ENCODE peak calls at places on chromosomes 4 and X, in five cellular contexts. O is CD4-positive, alpha-beta memory T cell; B is ovary; T is OCI-LY7; N is GM23248. M is an unnamed sample.

GRCh38 chr4:189787216-189788031 is 153.2 kb upstream of the FRG1 start:
- DNase-seq in O (no peak), B (no peak), T (no peak), N (peak; percentile 45), M (no peak)

GRCh38 chrX:44432641-44433040 is 89.2 kb upstream of the EFHC2 start:
- DNase-seq in O (no peak), B (no peak), T (peak; percentile 16), N (peak; percentile 20), M (no peak)

GRCh38 chr4:61296115-61296514 is 96.0 kb downstream of the ADGRL3 start:
- DNase-seq in O (no peak), B (no peak), T (no peak), N (no peak), M (no peak)

GRCh38 chr4:135277116-135277979 is 1075.8 kb upstream of the PABPC4L start:
- DNase-seq in O (no peak), B (no peak), T (no peak), N (no peak), M (no peak)

GRCh38 chrX:67614006-67614405 is 70.2 kb downstream of the AR start:
- DNase-seq in O (no peak), B (no peak), T (no peak), N (no peak), M (no peak)

GRCh38 chr4:123471655-123472054 is 75.1 kb downstream of the SPRY1 start:
- DNase-seq in O (no peak), B (no peak), T (no peak), N (no peak), M (no peak)

GRCh38 chrX:83997781-83998180 is 136.8 kb downstream of the CYLC1 start:
- DNase-seq in O (no peak), B (no peak), T (no peak), N (no peak), M (no peak)

GRCh38 chr4:113094802-113095201 is 45.3 kb downstream of the ANK2 start:
- DNase-seq in O (no peak), B (no peak), T (peak; percentile 4), N (peak; percentile 61), M (no peak)

GRCh38 chr4:39427477-39428119 is 20.9 kb downstream of the KLB start:
- DNase-seq in O (no peak), B (no peak), T (no peak), N (no peak), M (no peak)

GRCh38 chrX:21770631-21771321 is 12.9 kb upstream of the SMPX start:
- DNase-seq in O (no peak), B (no peak), T (no peak), N (no peak), M (no peak)

GRCh38 chrX:10164879-10165278 is 8.1 kb downstream of the CLCN4 start:
- DNase-seq in O (no peak), B (no peak), T (no peak), N (no peak), M (no peak)

GRCh38 chr4:80104927-80105326 is 31.9 kb upstream of the ANTXR2 start:
- DNase-seq in O (no peak), B (no peak), T (no peak), N (no peak), M (no peak)

GRCh38 chr4:92678292-92678691 is 374.5 kb downstream of the GRID2 start:
- DNase-seq in O (no peak), B (no peak), T (no peak), N (no peak), M (no peak)

GRCh38 chr4:47662975-47663374 is 174.9 kb downstream of the CORIN start:
- DNase-seq in O (no peak), B (no peak), T (peak; percentile 43), N (peak; percentile 42), M (no peak)

GRCh38 chrX:65601530-65602281 is 65.7 kb upstream of the MSN start:
- DNase-seq in O (peak; percentile 62), B (peak; percentile 79), T (peak; percentile 11), N (peak; percentile 86), M (peak; percentile 51)

GRCh38 chr4:14726441-14727405 is 275.6 kb upstream of the CPEB2 start:
- DNase-seq in O (no peak), B (no peak), T (no peak), N (peak; percentile 1), M (no peak)

GRCh38 chrX:18617351-18617750 is 54.6 kb downstream of the RS1 start:
- DNase-seq in O (no peak), B (no peak), T (no peak), N (peak; percentile 47), M (no peak)

GRCh38 chr4:40143926-40144508 is 52.8 kb upstream of the RHOH start:
- DNase-seq in O (no peak), B (no peak), T (no peak), N (no peak), M (no peak)

GRCh38 chr4:2085496-2085901 is 26.4 kb downstream of the NAT8L start:
- DNase-seq in O (no peak), B (peak; percentile 4), T (no peak), N (no peak), M (no peak)

GRCh38 chr4:126899382-126899801 is 733.4 kb upstream of the INTU start:
- DNase-seq in O (no peak), B (no peak), T (no peak), N (peak; percentile 87), M (no peak)

GRCh38 chr4:123415977-123416376 is 19.4 kb downstream of the SPRY1 start:
- DNase-seq in O (peak; percentile 10), B (no peak), T (no peak), N (peak; percentile 60), M (no peak)

GRCh38 chr4:150316332-150317205 is 238.3 kb downstream of the DCLK2 start:
- DNase-seq in O (no peak), B (no peak), T (no peak), N (peak; percentile 18), M (no peak)

GRCh38 chrX:49276671-49277519 is 7.3 kb downstream of the PPP1R3F start:
- DNase-seq in O (no peak), B (no peak), T (no peak), N (peak; percentile 38), M (no peak)

GRCh38 chrX:110504947-110505346 is 146.3 kb downstream of the RTL9 start:
- DNase-seq in O (no peak), B (no peak), T (no peak), N (no peak), M (no peak)

GRCh38 chr4:2036866-2037265 is 22.3 kb upstream of the NAT8L start:
- DNase-seq in O (no peak), B (no peak), T (peak; percentile 14), N (no peak), M (no peak)

GRCh38 chr4:78781925-78782324 is 5.8 kb downstream of the BMP2K start:
- DNase-seq in O (no peak), B (no peak), T (peak; percentile 22), N (no peak), M (no peak)

GRCh38 chrX:24494544-24495113 is 29.5 kb downstream of the PDK3 start:
- DNase-seq in O (peak; percentile 10), B (peak; percentile 47), T (no peak), N (peak; percentile 5), M (no peak)

GRCh38 chrX:69088171-69088938 is 76.9 kb downstream of the PJA1 start:
- DNase-seq in O (no peak), B (no peak), T (no peak), N (peak; percentile 20), M (no peak)

GRCh38 chrX:115582035-115582870 is 21.3 kb downstream of the PLS3 start:
- DNase-seq in O (no peak), B (no peak), T (no peak), N (peak; percentile 40), M (no peak)
- H3K4me1 ChIP-seq in O (no peaks in the 10 kb centered on the region), B (peaks cover 1% of the 10 kb centered on the region), T (no peaks in the 10 kb centered on the region), N (peaks cover 44% of the 10 kb centered on the region), M (no peaks in the 10 kb centered on the region)

GRCh38 chrX:155768036-155768769 is 112.9 kb upstream of the VAMP7 start:
- DNase-seq in O (no peak), B (no peak), T (no peak), N (peak; percentile 59), M (no peak)

GRCh38 chrX:155766321-155766720 is 114.8 kb upstream of the VAMP7 start:
- DNase-seq in O (no peak), B (no peak), T (no peak), N (peak; percentile 3), M (no peak)

DNA sequence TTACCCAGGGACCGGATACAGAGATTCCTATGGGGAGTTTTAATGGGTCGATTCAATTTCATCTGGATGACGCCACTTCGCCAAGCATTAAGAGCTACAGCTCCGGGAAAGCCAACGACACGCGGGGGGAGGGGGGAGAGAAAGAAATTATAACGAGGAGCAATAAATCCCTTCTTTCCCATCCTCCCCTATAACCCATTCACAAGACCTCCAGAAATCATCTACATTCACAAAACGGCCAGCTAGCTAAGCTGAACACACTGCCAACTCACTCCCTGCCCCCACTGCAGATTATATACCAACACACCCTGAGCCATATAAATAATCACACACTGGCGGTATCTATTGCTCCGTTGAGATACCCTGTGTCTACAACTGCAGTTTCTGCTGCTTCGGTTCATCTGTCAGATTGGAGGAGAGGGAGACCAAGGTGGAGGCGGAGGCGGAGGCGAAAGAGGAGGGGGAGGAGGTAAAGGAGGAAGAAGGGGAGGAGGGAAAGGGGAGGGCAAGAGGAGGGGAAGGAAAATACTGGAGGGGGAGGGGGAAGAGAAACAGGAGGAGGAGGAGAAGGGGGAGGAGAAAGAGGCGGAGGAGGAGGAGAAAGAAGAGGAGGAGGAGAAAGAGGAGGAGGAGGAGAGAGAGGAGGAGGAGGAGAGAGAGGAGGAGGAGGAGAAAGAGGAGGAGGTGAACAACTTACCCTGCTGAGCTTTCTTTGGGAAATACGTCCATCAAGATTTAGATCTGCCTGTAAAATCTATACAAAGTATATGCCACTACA is 113.9 kb upstream of the VAMP7 start:
- DNase-seq in O (peak; percentile 14), B (peak; percentile 50), T (no peak), N (peak; percentile 68), M (peak; percentile 21)
- H3K9me3 ChIP-seq in O (no peaks in the 10 kb centered on the region), B (no peaks in the 10 kb centered on the region), T (no peaks in the 10 kb centered on the region), N (no peaks in the 10 kb centered on the region), M (no peaks in the 10 kb centered on the region)

DNA sequence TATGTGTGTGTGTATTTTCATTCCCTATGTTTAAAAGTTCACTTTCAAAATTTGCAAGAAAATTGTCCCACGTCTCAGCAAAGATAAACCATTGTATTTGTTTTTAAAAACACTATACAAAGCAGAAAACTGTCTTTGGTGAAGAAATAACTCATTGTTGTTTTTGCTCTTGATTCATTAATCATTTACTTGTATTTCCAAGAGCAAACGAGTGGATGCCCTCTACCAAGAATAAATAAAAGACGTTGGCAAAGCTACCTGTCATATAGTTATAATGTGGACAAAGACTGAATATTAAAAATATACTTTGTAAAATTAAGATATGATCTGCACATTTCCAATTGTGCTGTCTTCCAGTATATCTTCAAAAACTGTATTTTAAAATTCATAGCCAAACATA is 210.9 kb upstream of the NDST3 start:
- DNase-seq in O (no peak), B (no peak), T (no peak), N (no peak), M (no peak)
- H3K36me3 ChIP-seq in O (no peaks in the 10 kb centered on the region), B (no peaks in the 10 kb centered on the region), T (no peaks in the 10 kb centered on the region), N (no peaks in the 10 kb centered on the region), M (no peaks in the 10 kb centered on the region)

GRCh38 chr4:28073860-28074555 is 1213.4 kb downstream of the STIM2 start:
- DNase-seq in O (no peak), B (no peak), T (no peak), N (no peak), M (no peak)

DNA sequence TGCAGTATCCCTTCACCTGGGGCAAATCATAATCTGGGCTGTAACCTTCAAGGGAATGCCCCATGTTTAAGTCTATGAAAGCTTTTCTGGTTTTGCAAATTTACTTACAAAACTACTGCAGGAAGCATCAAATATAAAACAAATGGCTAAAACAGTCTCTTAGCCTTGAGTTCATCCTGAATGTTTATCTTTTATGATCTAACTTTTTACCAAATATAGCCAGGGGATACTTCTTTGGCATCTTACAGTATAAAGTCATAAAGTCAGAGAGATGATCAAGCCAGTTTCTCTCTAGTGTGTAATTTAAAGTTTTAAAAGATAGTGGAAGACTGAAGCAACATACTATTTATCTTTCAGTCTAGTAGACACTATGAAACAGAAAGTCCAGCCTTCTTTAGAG is 1214.9 kb downstream of the STIM2 start:
- DNase-seq in O (no peak), B (no peak), T (no peak), N (no peak), M (no peak)
- H3K4me1 ChIP-seq in O (no peaks in the 10 kb centered on the region), B (no peaks in the 10 kb centered on the region), T (no peaks in the 10 kb centered on the region), N (no peaks in the 10 kb centered on the region), M (no peaks in the 10 kb centered on the region)

M was measured in naive thymus-derived CD4-positive, alpha-beta T cell.